ENCODE peak calls at places on chromosome 13, in eight cellular contexts. R is IMR-90, U is PC-3, T is K562, H is hepatocyte, Q is fibroblast of lung, M is osteoblast, V is A549. S is an unnamed sample.

GRCh38 chr13:63299995-63300394 is 1884.3 kb upstream of the PCDH20 start:
- DNase-seq in R (peak), U (no peak), T (no peak), H (no peak), Q (peak), M (no peak), V (no peak), S (no peak)

GRCh38 chr13:104301216-104301975 is 1235.2 kb upstream of the SLC10A2 start:
- DNase-seq in R (peak), U (no peak), T (no peak), H (no peak), Q (peak), M (no peak), V (no peak), S (no peak)

GRCh38 chr13:87666826-87667225 is 4.3 kb upstream of the SLITRK5 start:
- DNase-seq in R (no peak), U (no peak), T (no peak), H (no peak), Q (peak), M (no peak), V (no peak), S (no peak)

GRCh38 chr13:98782654-98783053 is 30.2 kb upstream of the SLC15A1 start:
- DNase-seq in R (no peak), U (no peak), T (no peak), H (no peak), Q (no peak), M (peak), V (no peak), S (no peak)

GRCh38 chr13:40190656-40191100 is 475.8 kb downstream of the FOXO1 start:
- DNase-seq in R (peak), U (peak), T (no peak), H (peak), Q (peak), M (peak), V (no peak), S (peak)

GRCh38 chr13:80551650-80552497 is 210.9 kb upstream of the SPRY2 start:
- DNase-seq in R (no peak), U (peak), T (peak), H (no peak), Q (peak), M (no peak), V (no peak), S (no peak)

GRCh38 chr13:90237852-90238251 is 1109.6 kb upstream of the MIR17HG start:
- DNase-seq in R (no peak), U (no peak), T (no peak), H (no peak), Q (no peak), M (no peak), V (no peak), S (no peak)

GRCh38 chr13:50015263-50015662 is at the start of gene KCNRG:
- DNase-seq in R (peak), U (no peak), T (no peak), H (no peak), Q (peak), M (no peak), V (no peak), S (no peak)

GRCh38 chr13:62629618-62630017 is 1214.0 kb upstream of the PCDH20 start:
- DNase-seq in R (no peak), U (no peak), T (no peak), H (peak), Q (no peak), M (no peak), V (no peak), S (no peak)

DNA sequence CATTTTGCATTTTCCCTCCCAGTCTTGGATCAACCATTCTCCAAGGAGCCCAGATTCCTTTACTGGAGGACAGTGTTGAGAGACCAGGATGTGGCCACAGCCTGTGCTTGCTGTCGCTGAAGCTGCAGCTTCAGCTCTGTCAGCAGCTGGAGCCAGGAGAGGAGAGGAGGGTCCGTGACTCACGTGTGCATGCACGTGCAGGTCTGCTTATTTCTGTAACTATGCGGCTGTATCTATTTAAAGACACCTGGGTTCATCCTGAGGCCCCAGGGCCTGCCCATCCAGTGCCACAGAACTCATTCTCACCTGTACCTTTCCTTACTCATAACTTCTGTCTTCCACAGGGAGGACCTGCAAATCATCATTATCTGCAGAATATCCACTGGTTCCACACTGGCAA is 8.2 kb upstream of the LAMP1 start:
- DNase-seq in R (no peak), U (no peak), T (no peak), H (no peak), Q (no peak), M (peak), V (no peak), S (no peak)
- H3K4me2 ChIP-seq in R (no peak), U (no peak), T (no peak), H (no peak), Q (no peak), M (no peak), V (no peak), S (no peak)

GRCh38 chr13:77196052-77196618 is 130.8 kb downstream of the MYCBP2 start:
- DNase-seq in R (no peak), U (no peak), T (no peak), H (no peak), Q (peak), M (no peak), V (no peak), S (no peak)

GRCh38 chr13:77185721-77186120 is 141.2 kb downstream of the MYCBP2 start:
- DNase-seq in R (no peak), U (no peak), T (no peak), H (no peak), Q (no peak), M (no peak), V (no peak), S (no peak)

GRCh38 chr13:77184455-77184854 is 142.4 kb downstream of the MYCBP2 start:
- DNase-seq in R (no peak), U (no peak), T (no peak), H (no peak), Q (no peak), M (no peak), V (no peak), S (peak)

GRCh38 chr13:77190349-77190748 is 136.5 kb downstream of the MYCBP2 start:
- DNase-seq in R (no peak), U (no peak), T (no peak), H (no peak), Q (no peak), M (no peak), V (no peak), S (no peak)
- TF ChIP-seq CTCF in R (no peak), U (no peak), T (no peak), H (no peak), Q (no peak), M (no peak), V (no peak), S (no peak)

DNA sequence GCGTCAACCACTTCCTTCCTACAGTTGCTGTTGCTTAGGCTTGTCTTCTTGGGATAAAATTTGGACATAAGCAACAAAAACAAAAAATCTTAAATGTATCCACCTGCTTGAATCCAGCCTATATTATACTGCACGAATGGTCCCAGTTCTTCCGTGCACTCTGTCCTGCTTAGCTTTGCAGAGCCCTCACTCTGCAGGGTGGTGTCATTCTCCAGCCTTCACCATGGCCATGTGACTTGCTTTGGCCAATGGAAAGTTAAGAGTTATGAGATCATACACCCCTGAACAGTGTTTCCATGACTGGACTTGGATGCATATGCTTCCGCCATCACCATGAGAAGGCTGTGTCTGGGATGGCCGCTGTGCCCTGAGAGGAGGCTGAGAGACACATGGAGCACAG is 27.4 kb upstream of the SACS start:
- DNase-seq in R (no peak), U (no peak), T (no peak), H (no peak), Q (no peak), M (no peak), V (no peak), S (no peak)
- H3K4me2 ChIP-seq in R (no peak), U (no peak), T (no peak), H (no peak), Q (no peak), M (no peak), V (no peak), S (no peak)

GRCh38 chr13:26628706-26629105 is 71.2 kb downstream of the WASF3 start:
- DNase-seq in R (peak), U (peak), T (no peak), H (peak), Q (peak), M (no peak), V (no peak), S (peak)
- TF ChIP-seq CTCF in R (peak), U (peak), T (no peak), H (no peak), Q (peak), M (peak), V (no peak), S (no peak)

DNA sequence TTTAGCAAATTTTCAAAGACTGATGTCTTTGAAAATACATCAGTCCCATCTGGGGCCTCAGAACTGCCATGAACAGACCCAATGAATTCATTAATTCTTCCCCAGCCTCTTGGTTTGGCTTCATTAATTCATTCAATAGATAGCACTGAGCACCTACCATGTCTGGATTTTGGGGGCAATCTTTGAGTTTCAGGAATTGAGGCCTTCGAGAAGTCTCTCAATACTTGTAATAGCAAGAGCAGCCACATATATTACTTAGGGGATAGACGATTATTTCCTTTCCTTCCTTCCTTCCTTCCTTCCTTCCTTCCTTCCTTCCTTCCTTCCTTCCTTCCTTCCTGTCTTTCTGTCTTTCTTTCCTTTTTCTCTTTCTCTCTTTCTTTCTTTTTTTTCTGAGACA is 64.8 kb downstream of the ALOX5AP start:
- DNase-seq in R (no peak), U (no peak), T (no peak), H (no peak), Q (no peak), M (no peak), V (no peak), S (no peak)
- H3K4me2 ChIP-seq in R (no peak), U (no peak), T (no peak), H (no peak), Q (no peak), M (no peak), V (no peak), S (no peak)

GRCh38 chr13:111503376-111503775 is 182.9 kb downstream of the TEX29 start:
- DNase-seq in R (no peak), U (no peak), T (no peak), H (no peak), Q (no peak), M (peak), V (no peak), S (no peak)

GRCh38 chr13:111506131-111506530 is 185.7 kb downstream of the TEX29 start:
- DNase-seq in R (no peak), U (no peak), T (no peak), H (no peak), Q (no peak), M (peak), V (no peak), S (no peak)

GRCh38 chr13:111506621-111507020 is 186.2 kb downstream of the TEX29 start:
- DNase-seq in R (no peak), U (no peak), T (no peak), H (no peak), Q (no peak), M (no peak), V (no peak), S (no peak)

GRCh38 chr13:111503905-111504695 is 183.7 kb downstream of the TEX29 start:
- DNase-seq in R (no peak), U (no peak), T (no peak), H (no peak), Q (no peak), M (no peak), V (no peak), S (no peak)

DNA sequence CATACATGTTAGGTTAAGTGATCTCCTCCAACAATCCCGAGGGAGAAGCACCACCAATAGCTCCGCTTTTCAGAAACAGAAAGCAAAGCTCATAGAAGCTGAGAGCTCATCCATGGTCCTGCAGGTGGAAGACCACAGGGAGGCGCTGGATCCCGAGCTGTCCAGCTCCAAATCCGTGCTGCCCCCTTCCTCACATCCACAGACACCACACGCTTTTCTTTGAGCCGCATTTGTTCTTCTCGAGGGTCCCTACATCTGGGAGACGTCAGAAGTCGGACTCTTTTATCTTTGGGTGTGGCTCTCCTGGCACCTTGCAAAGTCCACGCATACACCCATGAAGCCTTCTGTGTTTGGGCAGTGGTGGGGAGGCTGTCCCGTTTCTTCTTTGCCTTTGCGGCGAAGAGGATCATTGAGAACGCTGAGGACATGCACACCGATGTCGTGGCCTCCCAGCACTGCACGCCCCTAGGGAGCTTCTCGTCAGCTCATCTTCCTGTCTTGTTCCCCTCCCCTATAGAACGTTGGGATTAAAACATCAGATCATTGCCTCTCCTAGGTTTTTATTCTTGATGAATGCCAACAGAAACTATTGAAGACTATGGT is 184.8 kb downstream of the TEX29 start:
- DNase-seq in R (no peak), U (peak), T (peak), H (no peak), Q (no peak), M (peak), V (peak), S (peak)
- TF ChIP-seq CTCF in R (no peak), U (peak), T (peak), H (peak), Q (no peak), M (no peak), V (peak), S (peak)